ENCODE peak calls at places on chromosomes 2 and 18, in seven cellular contexts. V is GM20000, O is Calu3, B is fibroblast of pulmonary artery, D is OCI-LY7, Q is brain microvascular endothelial cell, H is fibroblast of lung. M is an unnamed sample.

GRCh38 chr2:235659767-235660322 is 166.0 kb downstream of the AGAP1 start:
- DNase-seq in V (no peak), O (no peak), B (peak), D (no peak), Q (peak), H (peak), M (peak)

GRCh38 chr2:239596298-239596697 is 195.5 kb upstream of the HDAC4 start:
- DNase-seq in V (no peak), O (no peak), B (no peak), D (no peak), Q (no peak), H (no peak), M (no peak)

GRCh38 chr2:120020554-120020953 is 7.7 kb downstream of the EPB41L5 start:
- DNase-seq in V (no peak), O (no peak), B (no peak), D (no peak), Q (no peak), H (no peak), M (no peak)

GRCh38 chr18:28961669-28962228 is 784.8 kb upstream of the CDH2 start:
- DNase-seq in V (no peak), O (peak), B (peak), D (peak), Q (peak), H (peak), M (peak)

GRCh38 chr18:58054041-58054733 is 10.2 kb downstream of the NEDD4L start:
- DNase-seq in V (no peak), O (peak), B (peak), D (no peak), Q (peak), H (peak), M (peak)

GRCh38 chr2:47402555-47402804 is 476 bp upstream of the MSH2 start:
- DNase-seq in V (no peak), O (no peak), B (peak), D (no peak), Q (peak), H (no peak), M (peak)

GRCh38 chr2:190635781-190636180 is 13.1 kb upstream of the NAB1 start:
- DNase-seq in V (no peak), O (peak), B (no peak), D (no peak), Q (no peak), H (no peak), M (no peak)

GRCh38 chr2:237757616-237758015 is 41.0 kb upstream of the RBM44 start:
- DNase-seq in V (no peak), O (no peak), B (no peak), D (no peak), Q (no peak), H (no peak), M (no peak)

GRCh38 chr2:118046628-118047210 is 32.8 kb upstream of the CCDC93 start:
- DNase-seq in V (peak), O (no peak), B (peak), D (peak), Q (no peak), H (peak), M (peak)

GRCh38 chr2:7517122-7517487 is 599.9 kb downstream of the RNF144A start:
- DNase-seq in V (no peak), O (no peak), B (peak), D (no peak), Q (no peak), H (no peak), M (no peak)

GRCh38 chr2:238466242-238466598 is 39.5 kb downstream of the ASB1 start:
- DNase-seq in V (no peak), O (no peak), B (no peak), D (no peak), Q (no peak), H (no peak), M (no peak)

GRCh38 chr2:240725266-240726060 is 33.8 kb downstream of the AQP12A start:
- DNase-seq in V (no peak), O (no peak), B (no peak), D (no peak), Q (no peak), H (no peak), M (no peak)

GRCh38 chr18:30992231-30992630 is 50.3 kb downstream of the DSC3 start:
- DNase-seq in V (no peak), O (no peak), B (no peak), D (no peak), Q (no peak), H (no peak), M (no peak)

GRCh38 chr2:112541315-112542122 is 746 bp upstream of the POLR1B start:
- DNase-seq in V (peak), O (peak), B (peak), D (peak), Q (peak), H (no peak), M (peak)

GRCh38 chr2:47815764-47816163 is 32.8 kb downstream of the MSH6 start:
- DNase-seq in V (no peak), O (no peak), B (no peak), D (peak), Q (no peak), H (no peak), M (no peak)

GRCh38 chr2:124301915-124302314 is 276.8 kb downstream of the CNTNAP5 start:
- DNase-seq in V (no peak), O (no peak), B (no peak), D (no peak), Q (no peak), H (no peak), M (no peak)

GRCh38 chr2:70214958-70215357 is 24.1 kb upstream of the C2orf42 start:
- DNase-seq in V (no peak), O (no peak), B (peak), D (no peak), Q (peak), H (peak), M (peak)

GRCh38 chr2:17966793-17967192 is 88.3 kb downstream of the KCNS3 start:
- DNase-seq in V (no peak), O (no peak), B (no peak), D (peak), Q (no peak), H (no peak), M (no peak)

GRCh38 chr2:180999274-180999964 is 19.0 kb downstream of the UBE2E3 start:
- DNase-seq in V (no peak), O (no peak), B (peak), D (no peak), Q (no peak), H (no peak), M (peak)

GRCh38 chr2:181157326-181157725 is 176.9 kb downstream of the UBE2E3 start:
- DNase-seq in V (no peak), O (no peak), B (no peak), D (no peak), Q (no peak), H (peak), M (no peak)

GRCh38 chr2:24926602-24927252 is 6.7 kb upstream of the ADCY3 start:
- DNase-seq in V (no peak), O (no peak), B (peak), D (no peak), Q (no peak), H (peak), M (peak)

GRCh38 chr2:12436483-12436882 is 280.3 kb upstream of the TRIB2 start:
- DNase-seq in V (no peak), O (no peak), B (no peak), D (no peak), Q (no peak), H (no peak), M (no peak)

GRCh38 chr2:26187114-26187513 is 14.2 kb downstream of the GAREM2 start:
- DNase-seq in V (no peak), O (no peak), B (no peak), D (no peak), Q (no peak), H (no peak), M (no peak)

GRCh38 chr2:68847751-68848150 is 23.4 kb downstream of the BMP10 start:
- DNase-seq in V (no peak), O (no peak), B (no peak), D (no peak), Q (no peak), H (no peak), M (no peak)

GRCh38 chr18:39178171-39178570 is 1612.6 kb upstream of the CELF4 start:
- DNase-seq in V (no peak), O (no peak), B (no peak), D (no peak), Q (no peak), H (no peak), M (no peak)

GRCh38 chr2:46806526-46806925 is 109.1 kb downstream of the MCFD2 start:
- DNase-seq in V (no peak), O (no peak), B (peak), D (no peak), Q (peak), H (no peak), M (peak)

GRCh38 chr2:186588940-186589732 is 720 bp upstream of the ITGAV start:
- DNase-seq in V (no peak), O (no peak), B (no peak), D (no peak), Q (no peak), H (peak), M (no peak)

GRCh38 chr2:207308519-207309224 is 142.9 kb upstream of the KLF7 start:
- DNase-seq in V (no peak), O (no peak), B (peak), D (no peak), Q (no peak), H (no peak), M (no peak)

GRCh38 chr18:7369006-7369405 is 138.1 kb downstream of the LRRC30 start:
- DNase-seq in V (no peak), O (no peak), B (peak), D (no peak), Q (no peak), H (no peak), M (peak)

GRCh38 chr2:168853471-168853870 is 36.8 kb downstream of the SPC25 start:
- DNase-seq in V (no peak), O (no peak), B (no peak), D (no peak), Q (no peak), H (no peak), M (no peak)

GRCh38 chr2:5528741-5529140 is 163.4 kb upstream of the SOX11 start:
- DNase-seq in V (no peak), O (no peak), B (no peak), D (no peak), Q (no peak), H (no peak), M (no peak)

GRCh38 chr2:127194447-127194846 is 25.7 kb downstream of the CYP27C1 start:
- DNase-seq in V (no peak), O (no peak), B (no peak), D (no peak), Q (no peak), H (no peak), M (no peak)

GRCh38 chr2:106053116-106053515 is 141.0 kb downstream of the UXS1 start:
- DNase-seq in V (no peak), O (peak), B (peak), D (no peak), Q (peak), H (peak), M (peak)

GRCh38 chr2:179264238-179265081 is at the start of gene SESTD1:
- DNase-seq in V (peak), O (peak), B (peak), D (peak), Q (no peak), H (peak), M (peak)

GRCh38 chr2:141137121-141137693 is 993.6 kb downstream of the LRP1B start:
- DNase-seq in V (no peak), O (no peak), B (peak), D (no peak), Q (no peak), H (no peak), M (no peak)

GRCh38 chr18:35515460-35516130 is 17.8 kb upstream of the INO80C start:
- DNase-seq in V (no peak), O (no peak), B (no peak), D (no peak), Q (no peak), H (no peak), M (no peak)

GRCh38 chr18:57533399-57533884 is 53.1 kb downstream of the FECH start:
- DNase-seq in V (no peak), O (no peak), B (no peak), D (no peak), Q (peak), H (peak), M (peak)

GRCh38 chr2:29225814-29226213 is 110.6 kb downstream of the CLIP4 start:
- DNase-seq in V (no peak), O (no peak), B (no peak), D (no peak), Q (no peak), H (no peak), M (no peak)
- TF ChIP-seq CTCF in V (no peak), O (no peak), B (no peak), D (no peak), Q (no peak), H (no peak), M (no peak)

GRCh38 chr2:161580021-161580420 is 44.2 kb upstream of the SLC4A10 start:
- DNase-seq in V (no peak), O (no peak), B (no peak), D (no peak), Q (no peak), H (no peak), M (no peak)
- TF ChIP-seq CTCF in V (no peak), O (no peak), B (no peak), D (no peak), Q (no peak), H (no peak), M (no peak)

GRCh38 chr2:50347355-50348044 is 684.4 kb downstream of the NRXN1 start:
- DNase-seq in V (no peak), O (no peak), B (no peak), D (no peak), Q (no peak), H (no peak), M (no peak)

GRCh38 chr2:50344509-50345106 is 687.3 kb downstream of the NRXN1 start:
- DNase-seq in V (no peak), O (no peak), B (no peak), D (peak), Q (no peak), H (no peak), M (no peak)

GRCh38 chr2:50345691-50346090 is 686.2 kb downstream of the NRXN1 start:
- DNase-seq in V (no peak), O (no peak), B (no peak), D (no peak), Q (no peak), H (no peak), M (no peak)

GRCh38 chr2:50346586-50347351 is 685.2 kb downstream of the NRXN1 start:
- DNase-seq in V (no peak), O (no peak), B (no peak), D (no peak), Q (no peak), H (no peak), M (no peak)

DNA sequence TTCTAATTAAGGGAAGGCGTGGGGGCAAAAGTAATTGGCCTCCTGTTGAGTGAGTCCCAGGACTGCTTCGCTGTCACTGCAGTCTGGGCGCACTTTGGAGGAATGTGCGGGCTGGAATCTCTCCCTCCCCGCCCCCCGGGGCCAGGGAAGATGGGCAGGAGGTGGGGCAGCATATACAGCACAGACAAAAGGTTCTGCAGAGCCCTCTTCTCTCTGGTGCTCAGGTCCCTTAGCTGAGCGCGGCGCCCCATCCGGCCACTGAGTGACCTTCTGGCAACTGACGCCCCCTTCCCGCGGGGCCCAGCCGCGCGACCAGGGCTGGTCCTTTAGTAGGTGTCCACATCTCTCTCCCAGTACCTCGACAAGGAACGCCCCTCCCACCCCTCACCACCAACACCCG is 685.8 kb downstream of the NRXN1 start:
- DNase-seq in V (no peak), O (no peak), B (no peak), D (no peak), Q (no peak), H (no peak), M (no peak)
- TF ChIP-seq CTCF in V (no peak), O (no peak), B (no peak), D (no peak), Q (no peak), H (no peak), M (no peak)

GRCh38 chr2:62465741-62466500 is 40.1 kb downstream of the TMEM17 start:
- DNase-seq in V (no peak), O (no peak), B (peak), D (no peak), Q (no peak), H (peak), M (no peak)

GRCh38 chr2:62465039-62465740 is 40.8 kb downstream of the TMEM17 start:
- DNase-seq in V (no peak), O (no peak), B (no peak), D (no peak), Q (no peak), H (no peak), M (no peak)

GRCh38 chr2:62466501-62466854 is 39.5 kb downstream of the TMEM17 start:
- DNase-seq in V (no peak), O (no peak), B (no peak), D (no peak), Q (no peak), H (no peak), M (no peak)

GRCh38 chr2:62467475-62468321 is 38.3 kb downstream of the TMEM17 start:
- DNase-seq in V (no peak), O (no peak), B (peak), D (no peak), Q (no peak), H (peak), M (peak)

GRCh38 chr2:62467100-62467474 is 38.9 kb downstream of the TMEM17 start:
- DNase-seq in V (peak), O (no peak), B (no peak), D (no peak), Q (no peak), H (no peak), M (no peak)
- TF ChIP-seq CTCF in V (no peak), O (no peak), B (no peak), D (no peak), Q (no peak), H (no peak), M (no peak)

GRCh38 chr18:69845588-69846506 is 101.8 kb downstream of the CD226 start:
- DNase-seq in V (no peak), O (no peak), B (no peak), D (no peak), Q (no peak), H (peak), M (no peak)
- TF ChIP-seq CTCF in V (no peak), O (no peak), B (no peak), D (no peak), Q (no peak), H (no peak), M (no peak)

DNA sequence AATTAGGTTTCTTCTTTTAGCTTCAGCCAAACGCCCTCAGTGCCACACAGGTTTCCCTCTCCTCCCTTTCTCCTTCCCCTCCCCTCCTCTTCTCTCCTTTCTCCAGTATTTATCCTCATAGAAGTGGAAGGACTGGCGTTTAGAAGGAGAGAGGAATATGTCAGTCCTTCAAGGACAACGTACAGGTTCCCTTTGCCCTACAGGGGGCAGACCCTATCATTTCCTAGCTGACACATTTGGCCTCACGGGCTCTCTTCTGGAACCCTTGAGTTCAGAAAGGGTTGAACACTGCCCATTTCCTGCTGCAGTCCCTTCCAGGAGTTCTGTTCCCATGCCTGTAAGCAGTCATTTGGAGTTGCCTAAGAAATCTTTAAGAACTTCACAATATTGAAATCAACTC is 46.1 kb downstream of the CDCA7 start:
- DNase-seq in V (no peak), O (peak), B (peak), D (peak), Q (no peak), H (no peak), M (no peak)
- TF ChIP-seq CTCF in V (no peak), O (no peak), B (peak), D (peak), Q (peak), H (peak), M (peak)

GRCh38 chr18:54224379-54225014 is at the start of gene MBD2:
- DNase-seq in V (peak), O (peak), B (peak), D (peak), Q (peak), H (peak), M (peak)
- TF ChIP-seq CTCF in V (peak), O (no peak), B (no peak), D (peak), Q (peak), H (no peak), M (no peak)

GRCh38 chr2:177758591-177759371 is 313.8 kb downstream of the PDE11A start:
- DNase-seq in V (no peak), O (peak), B (peak), D (no peak), Q (peak), H (peak), M (peak)
- TF ChIP-seq CTCF in V (peak), O (peak), B (peak), D (peak), Q (peak), H (peak), M (peak)